ENCODE peak calls at places on chromosomes 2 and 18, in ten cellular contexts. One of them, this sample, is unnamed.

GRCh38 chr2:176118606-176119370 is 2.2 kb downstream of the HOXD10 start:
- DNase-seq in kidney epithelial cell: no peak
- DNase-seq in Karpas-422: peak
- DNase-seq in ELR: peak
- DNase-seq in SW480: peak
- DNase-seq in activated gamma-delta T cell treated with Interleukin-2 at 50 U/mL for 16 hours: no peak
- DNase-seq in stimulated activated naive CD4-positive, alpha-beta T cell treated with Interleukin-2 at 50 U/mL for 16 hours: no peak
- DNase-seq in nephron progenitor cell: peak
- DNase-seq in cardiac muscle cell: no peak
- DNase-seq in neural progenitor cell: peak
- DNase-seq in this sample: no peak

GRCh38 chr18:74040459-74041332 is 106.9 kb downstream of the FBXO15 start:
- DNase-seq in nephron progenitor cell: peak
- DNase-seq in ELR: peak
- DNase-seq in neural progenitor cell: peak
- DNase-seq in stimulated activated naive CD4-positive, alpha-beta T cell treated with Interleukin-2 at 50 U/mL for 16 hours: peak
- DNase-seq in Karpas-422: peak
- DNase-seq in activated gamma-delta T cell treated with Interleukin-2 at 50 U/mL for 16 hours: peak
- DNase-seq in SW480: peak
- DNase-seq in kidney epithelial cell: no peak
- DNase-seq in cardiac muscle cell: peak
- DNase-seq in this sample: peak

GRCh38 chr2:8198776-8199382 is 483.0 kb upstream of the ID2 start:
- DNase-seq in kidney epithelial cell: no peak
- DNase-seq in cardiac muscle cell: no peak
- DNase-seq in nephron progenitor cell: no peak
- DNase-seq in neural progenitor cell: no peak
- DNase-seq in ELR: no peak
- DNase-seq in SW480: no peak
- DNase-seq in Karpas-422: no peak
- DNase-seq in stimulated activated naive CD4-positive, alpha-beta T cell treated with Interleukin-2 at 50 U/mL for 16 hours: no peak
- DNase-seq in activated gamma-delta T cell treated with Interleukin-2 at 50 U/mL for 16 hours: no peak
- DNase-seq in this sample: no peak

GRCh38 chr2:240739797-240740196 is 48.1 kb downstream of the AQP12A start:
- DNase-seq in kidney epithelial cell: no peak
- DNase-seq in nephron progenitor cell: no peak
- DNase-seq in SW480: peak
- DNase-seq in stimulated activated naive CD4-positive, alpha-beta T cell treated with Interleukin-2 at 50 U/mL for 16 hours: no peak
- DNase-seq in neural progenitor cell: no peak
- DNase-seq in Karpas-422: no peak
- DNase-seq in cardiac muscle cell: no peak
- DNase-seq in activated gamma-delta T cell treated with Interleukin-2 at 50 U/mL for 16 hours: peak
- DNase-seq in ELR: no peak
- DNase-seq in this sample: peak

GRCh38 chr18:55048892-55049291 is 89.6 kb upstream of the CCDC68 start:
- DNase-seq in neural progenitor cell: no peak
- DNase-seq in SW480: no peak
- DNase-seq in ELR: peak
- DNase-seq in cardiac muscle cell: peak
- DNase-seq in activated gamma-delta T cell treated with Interleukin-2 at 50 U/mL for 16 hours: no peak
- DNase-seq in Karpas-422: no peak
- DNase-seq in stimulated activated naive CD4-positive, alpha-beta T cell treated with Interleukin-2 at 50 U/mL for 16 hours: no peak
- DNase-seq in nephron progenitor cell: no peak
- DNase-seq in kidney epithelial cell: no peak
- DNase-seq in this sample: no peak

GRCh38 chr2:224334083-224334482 is 67.8 kb downstream of the FAM124B start:
- DNase-seq in cardiac muscle cell: no peak
- DNase-seq in nephron progenitor cell: no peak
- DNase-seq in stimulated activated naive CD4-positive, alpha-beta T cell treated with Interleukin-2 at 50 U/mL for 16 hours: no peak
- DNase-seq in SW480: no peak
- DNase-seq in neural progenitor cell: no peak
- DNase-seq in activated gamma-delta T cell treated with Interleukin-2 at 50 U/mL for 16 hours: no peak
- DNase-seq in kidney epithelial cell: no peak
- DNase-seq in Karpas-422: no peak
- DNase-seq in ELR: no peak
- DNase-seq in this sample: no peak

GRCh38 chr2:210360412-210360811 is 45.4 kb upstream of the MYL1 start:
- DNase-seq in Karpas-422: no peak
- DNase-seq in activated gamma-delta T cell treated with Interleukin-2 at 50 U/mL for 16 hours: no peak
- DNase-seq in stimulated activated naive CD4-positive, alpha-beta T cell treated with Interleukin-2 at 50 U/mL for 16 hours: no peak
- DNase-seq in SW480: no peak
- DNase-seq in cardiac muscle cell: no peak
- DNase-seq in ELR: no peak
- DNase-seq in nephron progenitor cell: no peak
- DNase-seq in kidney epithelial cell: no peak
- DNase-seq in neural progenitor cell: no peak
- DNase-seq in this sample: no peak

GRCh38 chr2:119431155-119431975 is at the start of gene TMEM37:
- DNase-seq in neural progenitor cell: peak
- DNase-seq in cardiac muscle cell: peak
- DNase-seq in ELR: peak
- DNase-seq in activated gamma-delta T cell treated with Interleukin-2 at 50 U/mL for 16 hours: peak
- DNase-seq in kidney epithelial cell: no peak
- DNase-seq in stimulated activated naive CD4-positive, alpha-beta T cell treated with Interleukin-2 at 50 U/mL for 16 hours: no peak
- DNase-seq in Karpas-422: peak
- DNase-seq in SW480: peak
- DNase-seq in nephron progenitor cell: peak
- DNase-seq in this sample: no peak

GRCh38 chr2:9975328-9975727 is 23.8 kb downstream of the GRHL1 start:
- DNase-seq in ELR: no peak
- DNase-seq in Karpas-422: no peak
- DNase-seq in cardiac muscle cell: peak
- DNase-seq in SW480: no peak
- DNase-seq in stimulated activated naive CD4-positive, alpha-beta T cell treated with Interleukin-2 at 50 U/mL for 16 hours: no peak
- DNase-seq in neural progenitor cell: no peak
- DNase-seq in nephron progenitor cell: no peak
- DNase-seq in activated gamma-delta T cell treated with Interleukin-2 at 50 U/mL for 16 hours: no peak
- DNase-seq in kidney epithelial cell: no peak
- DNase-seq in this sample: no peak

GRCh38 chr2:43228782-43229659 is 2.6 kb upstream of the ZFP36L2 start:
- DNase-seq in ELR: no peak
- DNase-seq in activated gamma-delta T cell treated with Interleukin-2 at 50 U/mL for 16 hours: no peak
- DNase-seq in Karpas-422: no peak
- DNase-seq in nephron progenitor cell: no peak
- DNase-seq in cardiac muscle cell: peak
- DNase-seq in stimulated activated naive CD4-positive, alpha-beta T cell treated with Interleukin-2 at 50 U/mL for 16 hours: no peak
- DNase-seq in SW480: peak
- DNase-seq in kidney epithelial cell: no peak
- DNase-seq in neural progenitor cell: no peak
- DNase-seq in this sample: no peak

GRCh38 chr2:226707500-226707899 is 92.1 kb downstream of the IRS1 start:
- DNase-seq in stimulated activated naive CD4-positive, alpha-beta T cell treated with Interleukin-2 at 50 U/mL for 16 hours: no peak
- DNase-seq in ELR: no peak
- DNase-seq in Karpas-422: no peak
- DNase-seq in neural progenitor cell: no peak
- DNase-seq in kidney epithelial cell: no peak
- DNase-seq in activated gamma-delta T cell treated with Interleukin-2 at 50 U/mL for 16 hours: no peak
- DNase-seq in SW480: no peak
- DNase-seq in cardiac muscle cell: no peak
- DNase-seq in nephron progenitor cell: no peak
- DNase-seq in this sample: no peak

GRCh38 chr2:134142903-134143302 is 111.0 kb upstream of the MGAT5 start:
- DNase-seq in nephron progenitor cell: no peak
- DNase-seq in SW480: peak
- DNase-seq in neural progenitor cell: no peak
- DNase-seq in stimulated activated naive CD4-positive, alpha-beta T cell treated with Interleukin-2 at 50 U/mL for 16 hours: no peak
- DNase-seq in cardiac muscle cell: peak
- DNase-seq in kidney epithelial cell: no peak
- DNase-seq in ELR: peak
- DNase-seq in Karpas-422: no peak
- DNase-seq in activated gamma-delta T cell treated with Interleukin-2 at 50 U/mL for 16 hours: no peak
- DNase-seq in this sample: no peak

GRCh38 chr2:229679393-229680125 is 34.8 kb downstream of the DNER start:
- DNase-seq in SW480: no peak
- DNase-seq in activated gamma-delta T cell treated with Interleukin-2 at 50 U/mL for 16 hours: no peak
- DNase-seq in nephron progenitor cell: no peak
- DNase-seq in stimulated activated naive CD4-positive, alpha-beta T cell treated with Interleukin-2 at 50 U/mL for 16 hours: no peak
- DNase-seq in Karpas-422: no peak
- DNase-seq in ELR: peak
- DNase-seq in neural progenitor cell: no peak
- DNase-seq in cardiac muscle cell: no peak
- DNase-seq in kidney epithelial cell: no peak
- DNase-seq in this sample: no peak

GRCh38 chr2:196295005-196295404 is 123.6 kb upstream of the STK17B start:
- DNase-seq in cardiac muscle cell: no peak
- DNase-seq in ELR: peak
- DNase-seq in activated gamma-delta T cell treated with Interleukin-2 at 50 U/mL for 16 hours: no peak
- DNase-seq in SW480: no peak
- DNase-seq in neural progenitor cell: no peak
- DNase-seq in nephron progenitor cell: no peak
- DNase-seq in kidney epithelial cell: no peak
- DNase-seq in stimulated activated naive CD4-positive, alpha-beta T cell treated with Interleukin-2 at 50 U/mL for 16 hours: no peak
- DNase-seq in Karpas-422: peak
- DNase-seq in this sample: no peak

GRCh38 chr2:66538291-66538690 is 103.4 kb downstream of the MEIS1 start:
- DNase-seq in cardiac muscle cell: no peak
- DNase-seq in neural progenitor cell: no peak
- DNase-seq in stimulated activated naive CD4-positive, alpha-beta T cell treated with Interleukin-2 at 50 U/mL for 16 hours: no peak
- DNase-seq in kidney epithelial cell: no peak
- DNase-seq in ELR: peak
- DNase-seq in SW480: no peak
- DNase-seq in Karpas-422: no peak
- DNase-seq in activated gamma-delta T cell treated with Interleukin-2 at 50 U/mL for 16 hours: no peak
- DNase-seq in nephron progenitor cell: no peak
- DNase-seq in this sample: no peak

GRCh38 chr18:3689091-3689490 is 239.1 kb downstream of the TGIF1 start:
- DNase-seq in kidney epithelial cell: no peak
- DNase-seq in activated gamma-delta T cell treated with Interleukin-2 at 50 U/mL for 16 hours: no peak
- DNase-seq in stimulated activated naive CD4-positive, alpha-beta T cell treated with Interleukin-2 at 50 U/mL for 16 hours: no peak
- DNase-seq in SW480: peak
- DNase-seq in cardiac muscle cell: peak
- DNase-seq in nephron progenitor cell: no peak
- DNase-seq in ELR: no peak
- DNase-seq in Karpas-422: no peak
- DNase-seq in neural progenitor cell: no peak
- DNase-seq in this sample: no peak

GRCh38 chr2:185132501-185133041 is 534.2 kb downstream of the ZNF804A start:
- DNase-seq in Karpas-422: no peak
- DNase-seq in neural progenitor cell: no peak
- DNase-seq in SW480: no peak
- DNase-seq in kidney epithelial cell: no peak
- DNase-seq in cardiac muscle cell: no peak
- DNase-seq in stimulated activated naive CD4-positive, alpha-beta T cell treated with Interleukin-2 at 50 U/mL for 16 hours: no peak
- DNase-seq in activated gamma-delta T cell treated with Interleukin-2 at 50 U/mL for 16 hours: no peak
- DNase-seq in nephron progenitor cell: no peak
- DNase-seq in ELR: no peak
- DNase-seq in this sample: no peak

GRCh38 chr2:65587779-65588178 is 155.4 kb upstream of the SPRED2 start:
- DNase-seq in nephron progenitor cell: no peak
- DNase-seq in kidney epithelial cell: no peak
- DNase-seq in ELR: no peak
- DNase-seq in Karpas-422: no peak
- DNase-seq in activated gamma-delta T cell treated with Interleukin-2 at 50 U/mL for 16 hours: no peak
- DNase-seq in neural progenitor cell: no peak
- DNase-seq in cardiac muscle cell: no peak
- DNase-seq in stimulated activated naive CD4-positive, alpha-beta T cell treated with Interleukin-2 at 50 U/mL for 16 hours: no peak
- DNase-seq in SW480: no peak
- DNase-seq in this sample: no peak

GRCh38 chr18:39806519-39806918 is 2148.5 kb upstream of the PIK3C3 start:
- DNase-seq in neural progenitor cell: no peak
- DNase-seq in kidney epithelial cell: no peak
- DNase-seq in activated gamma-delta T cell treated with Interleukin-2 at 50 U/mL for 16 hours: no peak
- DNase-seq in cardiac muscle cell: peak
- DNase-seq in nephron progenitor cell: no peak
- DNase-seq in SW480: no peak
- DNase-seq in Karpas-422: no peak
- DNase-seq in stimulated activated naive CD4-positive, alpha-beta T cell treated with Interleukin-2 at 50 U/mL for 16 hours: no peak
- DNase-seq in ELR: peak
- DNase-seq in this sample: no peak

GRCh38 chr2:91477731-91478672 is 2786.5 kb downstream of the RPIA start:
- DNase-seq in ELR: peak
- DNase-seq in SW480: peak
- DNase-seq in kidney epithelial cell: no peak
- DNase-seq in neural progenitor cell: peak
- DNase-seq in cardiac muscle cell: peak
- DNase-seq in activated gamma-delta T cell treated with Interleukin-2 at 50 U/mL for 16 hours: no peak
- DNase-seq in stimulated activated naive CD4-positive, alpha-beta T cell treated with Interleukin-2 at 50 U/mL for 16 hours: no peak
- DNase-seq in nephron progenitor cell: no peak
- DNase-seq in Karpas-422: no peak
- DNase-seq in this sample: peak

GRCh38 chr2:109454304-109454703 is 159.5 kb downstream of the SEPTIN10 start:
- DNase-seq in ELR: no peak
- DNase-seq in SW480: no peak
- DNase-seq in neural progenitor cell: no peak
- DNase-seq in stimulated activated naive CD4-positive, alpha-beta T cell treated with Interleukin-2 at 50 U/mL for 16 hours: no peak
- DNase-seq in kidney epithelial cell: no peak
- DNase-seq in nephron progenitor cell: no peak
- DNase-seq in Karpas-422: no peak
- DNase-seq in activated gamma-delta T cell treated with Interleukin-2 at 50 U/mL for 16 hours: no peak
- DNase-seq in cardiac muscle cell: no peak
- DNase-seq in this sample: no peak

GRCh38 chr2:102473020-102473419 is at the start of gene SLC9A4:
- DNase-seq in SW480: peak
- DNase-seq in ELR: peak
- DNase-seq in nephron progenitor cell: peak
- DNase-seq in cardiac muscle cell: peak
- DNase-seq in Karpas-422: peak
- DNase-seq in stimulated activated naive CD4-positive, alpha-beta T cell treated with Interleukin-2 at 50 U/mL for 16 hours: peak
- DNase-seq in activated gamma-delta T cell treated with Interleukin-2 at 50 U/mL for 16 hours: peak
- DNase-seq in kidney epithelial cell: no peak
- DNase-seq in neural progenitor cell: peak
- DNase-seq in this sample: no peak